ENCODE peak calls at places on chromosomes 11 and 22, in five cellular contexts. F is HCT116, K is endothelial cell of umbilical vein, H is HepG2, X is K562. C is an unnamed sample.

GRCh38 chr11:23932485-23932898 is 564.4 kb upstream of the LUZP2 start:
- DNase-seq in F (no peak), K (peak), H (no peak), X (no peak), C (no peak)

GRCh38 chr11:29217901-29218300 is 798.9 kb downstream of the KCNA4 start:
- DNase-seq in F (no peak), K (no peak), H (no peak), X (no peak), C (no peak)

GRCh38 chr11:6351782-6352181 is 31.5 kb upstream of the CAVIN3 start:
- DNase-seq in F (no peak), K (no peak), H (no peak), X (no peak), C (no peak)

GRCh38 chr22:38753894-38754246 is 1.9 kb downstream of the SUN2 start:
- DNase-seq in F (no peak), K (no peak), H (peak), X (peak), C (no peak)

GRCh38 chr11:103453901-103454300 is 344.7 kb downstream of the DYNC2H1 start:
- DNase-seq in F (no peak), K (no peak), H (no peak), X (no peak), C (no peak)

GRCh38 chr11:120303004-120303637 is 22.0 kb upstream of the TLCD5 start:
- DNase-seq in F (peak), K (peak), H (peak), X (peak), C (peak)

GRCh38 chr22:40397436-40397835 is 27.0 kb downstream of the SGSM3 start:
- DNase-seq in F (no peak), K (peak), H (no peak), X (no peak), C (peak)

GRCh38 chr22:24948356-24949202 is 2.1 kb upstream of the LHFPL7 start:
- DNase-seq in F (no peak), K (no peak), H (no peak), X (peak), C (no peak)

GRCh38 chr11:120332822-120333716 is 3.1 kb upstream of the ARHGEF12 start:
- DNase-seq in F (no peak), K (no peak), H (no peak), X (no peak), C (no peak)

GRCh38 chr22:46328066-46328465 is 7.4 kb upstream of the TRMU start:
- DNase-seq in F (no peak), K (no peak), H (no peak), X (no peak), C (no peak)

GRCh38 chr11:119533462-119533861 is 110.5 kb upstream of the THY1 start:
- DNase-seq in F (no peak), K (no peak), H (no peak), X (no peak), C (no peak)

DNA sequence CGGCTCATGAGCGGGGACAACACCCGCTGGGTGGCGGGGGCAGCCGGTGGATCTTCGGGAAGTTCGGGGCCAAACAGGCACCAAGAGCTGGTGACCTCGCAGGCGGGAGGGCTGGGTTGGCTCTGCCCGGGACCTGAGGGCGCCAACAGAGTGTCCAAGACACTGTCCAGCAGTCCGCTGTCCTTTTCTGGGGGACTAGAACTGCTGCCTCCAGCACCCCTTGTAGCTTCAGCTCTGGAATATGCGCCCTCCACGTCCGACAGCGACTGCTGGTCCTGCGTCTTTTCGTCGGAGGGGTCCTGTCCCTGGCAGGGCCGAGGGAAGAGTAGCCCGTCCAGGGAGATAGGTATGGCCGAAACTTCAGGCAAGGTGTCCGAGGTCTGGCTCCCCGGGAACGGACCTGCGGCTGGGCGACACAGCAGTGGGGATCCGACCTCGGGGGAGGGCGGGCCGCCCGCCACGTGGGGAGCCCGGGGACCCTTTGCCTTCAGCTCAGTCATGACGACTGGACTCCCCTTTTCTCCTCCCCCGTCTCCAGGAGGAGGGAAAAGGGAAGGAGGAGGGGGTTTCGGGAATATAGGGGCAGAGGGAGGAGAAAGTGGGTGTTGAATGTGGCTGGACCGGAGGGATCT is 926 bp downstream of the PGR start:
- DNase-seq in F (no peak), K (no peak), H (no peak), X (peak), C (no peak)
- H3K27ac ChIP-seq in F (no peak), K (no peak), H (no peak), X (peak), C (no peak)

GRCh38 chr11:115759622-115760527 is 255.7 kb upstream of the CADM1 start:
- DNase-seq in F (no peak), K (no peak), H (no peak), X (no peak), C (no peak)
- TF ChIP-seq EZH2 in F (no peak), K (no peak), H (no peak), X (no peak), C (peak)

GRCh38 chr11:69501891-69502860 is 20.7 kb downstream of the LINC01488 start:
- DNase-seq in F (no peak), K (no peak), H (no peak), X (no peak), C (no peak)

GRCh38 chr11:69508974-69509373 is 27.5 kb downstream of the LINC01488 start:
- DNase-seq in F (no peak), K (peak), H (no peak), X (no peak), C (no peak)

GRCh38 chr11:69504127-69504526 is 22.7 kb downstream of the LINC01488 start:
- DNase-seq in F (no peak), K (no peak), H (no peak), X (no peak), C (no peak)

GRCh38 chr11:69501121-69501489 is 19.6 kb downstream of the LINC01488 start:
- DNase-seq in F (no peak), K (no peak), H (no peak), X (no peak), C (no peak)

GRCh38 chr11:69504576-69505420 is 23.3 kb downstream of the LINC01488 start:
- DNase-seq in F (no peak), K (no peak), H (no peak), X (no peak), C (no peak)
- TF ChIP-seq POLR2AphosphoS5 in F (no peak), K (no peak), H (no peak), X (no peak), C (no peak)

DNA sequence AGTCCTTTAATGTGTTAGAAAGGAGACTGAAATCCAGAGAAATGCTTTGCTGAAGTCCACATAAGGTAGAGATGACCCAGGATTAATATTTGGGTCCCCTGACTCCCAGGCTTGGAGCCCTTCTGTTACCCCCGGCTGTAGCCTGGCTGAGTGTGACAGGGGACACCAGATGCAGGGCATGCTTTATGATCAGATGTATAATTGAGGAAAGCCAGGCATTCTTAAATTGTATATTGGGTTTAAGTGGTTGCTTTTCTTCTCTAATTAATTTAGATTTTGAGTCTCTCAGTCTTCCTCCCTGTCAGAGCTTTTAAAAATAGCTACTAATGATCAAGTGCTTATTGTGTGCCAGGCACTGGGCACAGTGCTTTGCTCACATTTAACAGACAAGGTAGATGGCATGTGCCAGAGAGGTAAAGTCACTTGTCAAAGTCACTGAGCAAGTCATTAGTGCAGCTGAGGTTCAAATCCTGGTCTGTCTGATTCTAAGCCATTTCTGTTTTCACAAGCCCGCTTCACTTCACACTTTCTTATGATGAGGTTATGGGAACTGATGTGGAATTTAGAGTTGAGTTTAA is 7.9 kb downstream of the ZNRF3 start:
- DNase-seq in F (no peak), K (no peak), H (no peak), X (no peak), C (no peak)
- H3K27ac ChIP-seq in F (no peak), K (no peak), H (peak), X (no peak), C (no peak)

DNA sequence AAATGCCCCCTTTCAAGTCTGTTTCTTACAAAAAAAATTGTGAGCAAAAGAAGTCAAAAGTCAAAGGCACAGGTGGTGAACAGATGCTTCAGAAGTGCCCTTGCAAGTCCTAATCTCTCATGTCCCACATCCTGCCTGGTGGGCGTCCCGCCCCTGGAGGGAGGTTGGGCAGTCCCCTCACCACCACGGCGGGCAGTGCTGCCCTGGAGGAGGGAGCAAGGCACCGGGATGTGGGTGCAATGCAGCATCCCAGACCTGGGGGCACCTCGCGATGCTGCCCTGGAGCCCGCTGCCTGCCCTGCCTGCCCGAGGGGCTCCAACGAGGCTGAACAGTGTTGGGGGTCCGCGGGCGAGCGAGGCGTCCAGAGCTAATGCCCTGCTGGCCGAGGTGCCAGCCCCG is 15.9 kb downstream of the MRGPRG start:
- DNase-seq in F (no peak), K (no peak), H (no peak), X (no peak), C (no peak)
- TF ChIP-seq EZH2 in F (no peak), K (peak), H (no peak), X (no peak), C (no peak)

DNA sequence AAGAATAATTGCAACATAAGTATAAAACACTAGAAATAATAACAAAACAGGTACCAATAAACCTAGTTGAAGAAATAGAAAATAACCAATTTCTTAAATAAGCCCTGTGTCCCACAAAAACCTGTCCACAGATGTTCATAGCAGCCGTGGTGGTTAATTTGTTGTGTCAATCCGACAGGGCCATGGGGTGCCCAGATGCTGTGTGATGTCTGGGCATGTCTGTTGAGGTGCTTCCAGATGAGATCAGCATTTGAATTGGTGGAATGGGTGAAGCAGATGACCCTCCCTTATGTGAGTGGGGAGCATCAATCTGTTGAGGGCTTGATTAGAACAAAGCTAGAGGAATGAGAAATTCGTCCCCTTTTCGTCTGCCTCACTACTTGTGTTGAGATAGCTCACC is 2.5 kb upstream of the PLAAT2 start:
- DNase-seq in F (no peak), K (no peak), H (no peak), X (no peak), C (no peak)
- TF ChIP-seq POLR2AphosphoS5 in F (no peak), K (no peak), H (no peak), X (no peak), C (no peak)

GRCh38 chr11:38481391-38481790 is 1883.4 kb upstream of the RAG2 start:
- DNase-seq in F (no peak), K (no peak), H (no peak), X (no peak), C (no peak)
- H3K27ac ChIP-seq in F (no peak), K (no peak), H (no peak), X (no peak), C (no peak)

DNA sequence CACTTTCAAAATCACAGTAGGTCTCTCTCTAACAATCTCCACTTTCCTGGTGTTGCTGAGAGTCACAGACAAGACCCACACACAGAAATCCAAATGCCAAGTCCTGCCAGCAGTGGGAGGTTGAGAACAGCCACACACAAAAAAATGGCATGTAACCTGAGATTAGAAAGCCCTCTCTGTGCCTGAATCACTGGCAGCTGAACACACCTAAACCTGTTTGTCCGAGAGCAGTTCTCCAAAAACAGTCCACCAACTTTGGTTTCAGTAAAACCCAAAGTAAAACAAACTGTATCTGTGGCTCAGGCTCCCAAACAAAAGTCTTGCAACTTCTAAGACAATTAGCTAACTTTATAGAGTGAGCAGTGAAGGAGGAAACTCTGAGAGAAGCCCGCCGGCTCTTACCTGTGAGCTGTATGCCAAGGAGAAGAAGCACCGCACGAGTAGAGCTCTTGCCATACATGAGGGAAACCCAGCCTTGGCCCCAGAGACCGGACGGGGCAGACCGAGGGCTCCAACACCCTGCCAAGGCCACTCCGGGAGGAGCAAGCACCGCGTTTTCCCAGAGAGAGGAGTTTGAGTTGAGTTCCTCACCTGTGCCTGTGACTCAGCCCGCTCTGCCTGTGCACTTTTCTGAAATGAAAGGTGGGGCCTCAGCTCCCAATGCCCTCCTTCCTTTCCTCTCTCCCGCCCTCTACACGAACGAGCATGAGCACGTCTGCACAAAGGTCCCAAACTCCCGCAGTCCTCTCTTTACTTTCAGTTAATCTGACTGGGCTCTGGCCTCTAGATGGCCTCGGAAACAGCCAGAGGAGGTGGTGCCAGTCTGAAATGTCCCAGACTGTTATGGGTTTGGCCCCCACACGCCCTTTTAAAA is at the start of gene MPZL2:
- DNase-seq in F (peak), K (peak), H (peak), X (no peak), C (no peak)
- TF ChIP-seq EZH2 in F (no peak), K (no peak), H (no peak), X (no peak), C (no peak)

GRCh38 chr11:35105319-35106063 is 33.5 kb upstream of the CD44 start:
- DNase-seq in F (no peak), K (no peak), H (no peak), X (no peak), C (no peak)
- TF ChIP-seq POLR2AphosphoS5 in F (no peak), K (no peak), H (no peak), X (no peak), C (no peak)